ENCODE peak calls at places on chromosomes 5 and 9, in five cellular contexts. One of them, this sample, is unnamed.

GRCh38 chr9:122835313-122835731 is 6.9 kb upstream of the PDCL start:
- DNase-seq in sigmoid colon: no peak
- DNase-seq in neural progenitor cell: peak
- DNase-seq in small intestine: no peak
- DNase-seq in CD4-positive, alpha-beta T cell: no peak
- DNase-seq in this sample: no peak

GRCh38 chr9:79020266-79020665 is 551.5 kb upstream of the TLE4 start:
- DNase-seq in sigmoid colon: no peak
- DNase-seq in CD4-positive, alpha-beta T cell: no peak
- DNase-seq in small intestine: no peak
- DNase-seq in neural progenitor cell: no peak
- DNase-seq in this sample: no peak

GRCh38 chr5:3780907-3781306 is 185.3 kb downstream of the IRX1 start:
- DNase-seq in CD4-positive, alpha-beta T cell: no peak
- DNase-seq in sigmoid colon: no peak
- DNase-seq in small intestine: no peak
- DNase-seq in neural progenitor cell: no peak
- DNase-seq in this sample: no peak

GRCh38 chr5:177212242-177212641 is 78.7 kb downstream of the NSD1 start:
- DNase-seq in small intestine: no peak
- DNase-seq in sigmoid colon: no peak
- DNase-seq in CD4-positive, alpha-beta T cell: no peak
- DNase-seq in neural progenitor cell: no peak
- DNase-seq in this sample: no peak

GRCh38 chr5:106801554-106801953 is 869.2 kb downstream of the EFNA5 start:
- DNase-seq in neural progenitor cell: no peak
- DNase-seq in CD4-positive, alpha-beta T cell: no peak
- DNase-seq in sigmoid colon: no peak
- DNase-seq in small intestine: no peak
- DNase-seq in this sample: no peak

GRCh38 chr5:40846371-40846770 is 5.2 kb downstream of the CARD6 start:
- DNase-seq in sigmoid colon: no peak
- DNase-seq in neural progenitor cell: no peak
- DNase-seq in CD4-positive, alpha-beta T cell: no peak
- DNase-seq in small intestine: no peak
- DNase-seq in this sample: no peak

GRCh38 chr5:148732692-148733091 is 78.4 kb upstream of the HTR4 start:
- DNase-seq in small intestine: no peak
- DNase-seq in CD4-positive, alpha-beta T cell: no peak
- DNase-seq in sigmoid colon: no peak
- DNase-seq in neural progenitor cell: no peak
- DNase-seq in this sample: no peak

GRCh38 chr9:136946893-136947891 is 2.1 kb downstream of the C8G start:
- DNase-seq in sigmoid colon: peak
- DNase-seq in CD4-positive, alpha-beta T cell: no peak
- DNase-seq in neural progenitor cell: no peak
- DNase-seq in small intestine: no peak
- DNase-seq in this sample: peak

GRCh38 chr5:38660194-38660668 is 103.8 kb upstream of the LIFR start:
- DNase-seq in neural progenitor cell: peak
- DNase-seq in sigmoid colon: no peak
- DNase-seq in CD4-positive, alpha-beta T cell: no peak
- DNase-seq in small intestine: no peak
- DNase-seq in this sample: peak

GRCh38 chr9:117528225-117528624 is 113.4 kb upstream of the ASTN2 start:
- DNase-seq in small intestine: no peak
- DNase-seq in neural progenitor cell: no peak
- DNase-seq in CD4-positive, alpha-beta T cell: no peak
- DNase-seq in sigmoid colon: no peak
- DNase-seq in this sample: no peak

GRCh38 chr9:129701549-129701948 is 36.1 kb downstream of the PRRX2 start:
- DNase-seq in sigmoid colon: no peak
- DNase-seq in neural progenitor cell: no peak
- DNase-seq in small intestine: no peak
- DNase-seq in CD4-positive, alpha-beta T cell: no peak
- DNase-seq in this sample: no peak

GRCh38 chr5:175657593-175658271 is at the start of gene HRH2:
- DNase-seq in sigmoid colon: no peak
- DNase-seq in CD4-positive, alpha-beta T cell: peak
- DNase-seq in neural progenitor cell: peak
- DNase-seq in small intestine: peak
- DNase-seq in this sample: peak

GRCh38 chr5:124659798-124660197 is 86.6 kb downstream of the ZNF608 start:
- DNase-seq in CD4-positive, alpha-beta T cell: no peak
- DNase-seq in small intestine: no peak
- DNase-seq in sigmoid colon: no peak
- DNase-seq in neural progenitor cell: no peak
- DNase-seq in this sample: no peak

GRCh38 chr9:133445293-133445969 is 14.3 kb upstream of the CACFD1 start:
- DNase-seq in neural progenitor cell: no peak
- DNase-seq in small intestine: no peak
- DNase-seq in sigmoid colon: no peak
- DNase-seq in CD4-positive, alpha-beta T cell: no peak
- DNase-seq in this sample: no peak

GRCh38 chr9:105656131-105656921 is 5.9 kb upstream of the TAL2 start:
- DNase-seq in sigmoid colon: no peak
- DNase-seq in neural progenitor cell: peak
- DNase-seq in CD4-positive, alpha-beta T cell: no peak
- DNase-seq in small intestine: peak
- DNase-seq in this sample: peak

GRCh38 chr9:129718647-129719046 is 34.2 kb downstream of the PTGES start:
- DNase-seq in CD4-positive, alpha-beta T cell: no peak
- DNase-seq in small intestine: no peak
- DNase-seq in neural progenitor cell: no peak
- DNase-seq in sigmoid colon: no peak
- DNase-seq in this sample: no peak

GRCh38 chr9:135387976-135388375 is 91.6 kb upstream of the PPP1R26 start:
- DNase-seq in sigmoid colon: no peak
- DNase-seq in neural progenitor cell: no peak
- DNase-seq in CD4-positive, alpha-beta T cell: no peak
- DNase-seq in small intestine: no peak
- DNase-seq in this sample: no peak

GRCh38 chr5:143105216-143105905 is 298.1 kb downstream of the NR3C1 start:
- DNase-seq in small intestine: no peak
- DNase-seq in sigmoid colon: no peak
- DNase-seq in CD4-positive, alpha-beta T cell: no peak
- DNase-seq in neural progenitor cell: no peak
- DNase-seq in this sample: no peak

GRCh38 chr5:94614156-94614805 is 4.1 kb downstream of the KIAA0825 start:
- DNase-seq in CD4-positive, alpha-beta T cell: no peak
- DNase-seq in sigmoid colon: no peak
- DNase-seq in neural progenitor cell: no peak
- DNase-seq in small intestine: no peak
- DNase-seq in this sample: no peak

GRCh38 chr5:137470111-137470920 is 28.8 kb downstream of the SPOCK1 start:
- DNase-seq in sigmoid colon: peak
- DNase-seq in CD4-positive, alpha-beta T cell: no peak
- DNase-seq in small intestine: no peak
- DNase-seq in neural progenitor cell: no peak
- DNase-seq in this sample: no peak

GRCh38 chr9:114408646-114409045 is 20.9 kb upstream of the AKNA start:
- DNase-seq in sigmoid colon: no peak
- DNase-seq in small intestine: no peak
- DNase-seq in CD4-positive, alpha-beta T cell: no peak
- DNase-seq in neural progenitor cell: no peak
- DNase-seq in this sample: no peak

GRCh38 chr5:137402436-137403187 is 96.5 kb downstream of the SPOCK1 start:
- DNase-seq in small intestine: no peak
- DNase-seq in CD4-positive, alpha-beta T cell: no peak
- DNase-seq in sigmoid colon: no peak
- DNase-seq in neural progenitor cell: no peak
- DNase-seq in this sample: no peak

GRCh38 chr5:72347801-72348305 is 27.7 kb downstream of the PTCD2 start:
- DNase-seq in CD4-positive, alpha-beta T cell: no peak
- DNase-seq in neural progenitor cell: no peak
- DNase-seq in small intestine: no peak
- DNase-seq in sigmoid colon: no peak
- DNase-seq in this sample: no peak

GRCh38 chr5:158995694-158996173 is 104.0 kb downstream of the EBF1 start:
- DNase-seq in small intestine: no peak
- DNase-seq in neural progenitor cell: no peak
- DNase-seq in sigmoid colon: peak
- DNase-seq in CD4-positive, alpha-beta T cell: no peak
- DNase-seq in this sample: no peak

GRCh38 chr9:21994996-21995651 is 533 bp downstream of the CDKN2B-AS1 start:
- DNase-seq in sigmoid colon: peak
- DNase-seq in CD4-positive, alpha-beta T cell: peak
- DNase-seq in neural progenitor cell: peak
- DNase-seq in small intestine: peak
- DNase-seq in this sample: no peak

GRCh38 chr5:67170783-67171182 is 25.8 kb downstream of the CD180 start:
- DNase-seq in sigmoid colon: no peak
- DNase-seq in neural progenitor cell: no peak
- DNase-seq in small intestine: no peak
- DNase-seq in CD4-positive, alpha-beta T cell: no peak
- DNase-seq in this sample: no peak

GRCh38 chr5:176735383-176736265 is 74.7 kb upstream of the UNC5A start:
- DNase-seq in sigmoid colon: peak
- DNase-seq in CD4-positive, alpha-beta T cell: no peak
- DNase-seq in neural progenitor cell: no peak
- DNase-seq in small intestine: no peak
- DNase-seq in this sample: no peak

GRCh38 chr5:71925608-71926091 is 181.6 kb upstream of the MAP1B start:
- DNase-seq in CD4-positive, alpha-beta T cell: no peak
- DNase-seq in neural progenitor cell: no peak
- DNase-seq in small intestine: no peak
- DNase-seq in sigmoid colon: no peak
- DNase-seq in this sample: no peak

GRCh38 chr9:111037744-111038335 is 430 bp downstream of the LPAR1 start:
- DNase-seq in CD4-positive, alpha-beta T cell: no peak
- DNase-seq in small intestine: peak
- DNase-seq in sigmoid colon: peak
- DNase-seq in neural progenitor cell: peak
- DNase-seq in this sample: no peak

GRCh38 chr5:6115866-6116265 is 262.5 kb downstream of the MED10 start:
- DNase-seq in sigmoid colon: no peak
- DNase-seq in small intestine: no peak
- DNase-seq in neural progenitor cell: no peak
- DNase-seq in CD4-positive, alpha-beta T cell: no peak
- DNase-seq in this sample: no peak
- H3K27ac ChIP-seq in sigmoid colon: no peak
- H3K27ac ChIP-seq in small intestine: no peak
- H3K27ac ChIP-seq in neural progenitor cell: no peak
- H3K27ac ChIP-seq in CD4-positive, alpha-beta T cell: no peak
- H3K27ac ChIP-seq in this sample: no peak

GRCh38 chr5:122844916-122845252 is 529 bp upstream of the SNX24 start:
- DNase-seq in small intestine: no peak
- DNase-seq in neural progenitor cell: no peak
- DNase-seq in CD4-positive, alpha-beta T cell: no peak
- DNase-seq in sigmoid colon: no peak
- DNase-seq in this sample: no peak

GRCh38 chr5:122842016-122842580 is 3.3 kb upstream of the SNX24 start:
- DNase-seq in CD4-positive, alpha-beta T cell: no peak
- DNase-seq in sigmoid colon: no peak
- DNase-seq in neural progenitor cell: no peak
- DNase-seq in small intestine: no peak
- DNase-seq in this sample: no peak

GRCh38 chr5:122846051-122846567 is 696 bp downstream of the SNX24 start:
- DNase-seq in CD4-positive, alpha-beta T cell: no peak
- DNase-seq in sigmoid colon: no peak
- DNase-seq in neural progenitor cell: peak
- DNase-seq in small intestine: peak
- DNase-seq in this sample: no peak

GRCh38 chr5:122845253-122846050 is at the start of gene SNX24:
- DNase-seq in small intestine: peak
- DNase-seq in CD4-positive, alpha-beta T cell: peak
- DNase-seq in neural progenitor cell: peak
- DNase-seq in sigmoid colon: peak
- DNase-seq in this sample: peak

GRCh38 chr5:122844136-122844915 is 1.1 kb upstream of the SNX24 start:
- DNase-seq in CD4-positive, alpha-beta T cell: no peak
- DNase-seq in small intestine: peak
- DNase-seq in sigmoid colon: no peak
- DNase-seq in neural progenitor cell: peak
- DNase-seq in this sample: no peak
- H3K27ac ChIP-seq in CD4-positive, alpha-beta T cell: no peak
- H3K27ac ChIP-seq in small intestine: peak
- H3K27ac ChIP-seq in sigmoid colon: peak
- H3K27ac ChIP-seq in neural progenitor cell: no peak
- H3K27ac ChIP-seq in this sample: peak

DNA sequence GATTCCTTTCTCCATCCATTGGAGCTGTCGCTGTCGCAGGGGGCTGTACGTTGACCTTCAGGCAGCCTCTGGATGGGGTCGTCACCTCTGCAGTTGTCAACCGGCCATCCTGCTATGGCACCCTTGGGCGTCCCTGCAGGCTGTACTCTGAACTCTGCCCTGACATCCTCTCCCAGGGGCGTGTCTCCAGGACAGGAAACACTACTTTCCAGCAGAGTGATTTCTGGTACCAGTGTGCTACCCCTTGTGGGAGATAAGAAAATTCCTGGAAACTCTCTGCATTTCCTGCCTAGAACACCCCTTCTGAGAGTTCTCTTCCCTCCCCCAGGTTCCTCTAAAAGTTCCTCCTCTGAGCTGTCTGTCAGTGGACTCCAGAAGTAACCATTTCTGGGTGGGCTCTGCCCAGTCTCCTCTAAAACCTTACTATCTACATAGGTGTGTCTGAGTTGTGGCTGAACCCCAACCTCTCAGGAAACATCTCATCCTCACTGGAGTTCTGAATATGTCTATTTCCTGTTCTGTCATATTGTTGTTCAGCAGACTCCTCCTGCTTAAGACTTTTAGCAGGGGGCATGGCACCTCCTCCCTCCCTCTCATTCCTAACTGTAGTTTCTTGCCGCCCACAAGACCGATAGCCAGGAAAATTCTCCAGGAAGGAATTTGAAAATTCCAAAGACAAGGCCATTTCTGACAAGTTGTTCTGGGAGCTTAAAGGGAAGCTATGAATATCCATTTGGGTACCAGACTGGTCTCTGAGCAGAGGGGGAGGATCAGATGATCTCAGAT is 145.3 kb upstream of the RASEF start:
- DNase-seq in sigmoid colon: no peak
- DNase-seq in small intestine: peak
- DNase-seq in neural progenitor cell: no peak
- DNase-seq in CD4-positive, alpha-beta T cell: no peak
- DNase-seq in this sample: no peak
- H3K27ac ChIP-seq in sigmoid colon: no peak
- H3K27ac ChIP-seq in small intestine: no peak
- H3K27ac ChIP-seq in neural progenitor cell: no peak
- H3K27ac ChIP-seq in CD4-positive, alpha-beta T cell: no peak
- H3K27ac ChIP-seq in this sample: no peak

DNA sequence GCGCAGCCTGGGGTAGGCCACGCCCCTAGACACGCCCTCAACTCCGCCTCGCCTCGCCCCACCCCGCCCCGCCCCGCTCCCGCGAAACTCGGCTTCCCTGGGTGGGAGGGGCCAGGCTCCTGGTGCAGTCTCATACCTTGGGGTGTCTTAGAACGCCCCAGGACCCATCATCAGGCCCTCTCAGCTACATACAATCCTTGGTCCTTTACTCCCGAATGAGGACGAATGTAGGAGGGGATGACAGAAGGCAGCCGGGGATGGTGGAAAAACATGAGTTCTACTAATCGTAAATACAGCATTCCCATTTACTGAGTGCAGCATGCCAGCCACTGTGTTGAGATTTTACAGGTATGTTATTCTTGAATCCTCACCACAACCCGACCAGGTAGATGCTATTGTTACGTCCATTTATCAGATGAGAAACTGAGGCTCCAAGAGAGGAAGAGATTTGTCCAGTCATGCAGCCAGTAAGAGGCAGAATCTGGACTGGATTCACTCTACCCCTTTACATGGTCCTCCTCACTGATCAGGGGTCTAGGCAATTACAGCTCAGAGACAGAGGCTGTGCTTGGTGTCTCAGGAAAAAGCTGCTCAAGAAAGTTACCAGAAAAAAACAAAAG is 6.8 kb downstream of the SH2D3C start:
- DNase-seq in neural progenitor cell: no peak
- DNase-seq in CD4-positive, alpha-beta T cell: no peak
- DNase-seq in small intestine: no peak
- DNase-seq in sigmoid colon: no peak
- DNase-seq in this sample: no peak
- H3K27ac ChIP-seq in neural progenitor cell: no peak
- H3K27ac ChIP-seq in CD4-positive, alpha-beta T cell: peak
- H3K27ac ChIP-seq in small intestine: peak
- H3K27ac ChIP-seq in sigmoid colon: peak
- H3K27ac ChIP-seq in this sample: no peak